ENCODE peak calls at places on chromosome 4, in four cellular contexts. Q is heart right ventricle, C is AG10803, N is Peyer's patch. A is an unnamed sample.

GRCh38 chr4:155837203-155837796 is 28.8 kb downstream of the ASIC5 start:
- DNase-seq in Q (no peak), C (no peak), N (no peak), A (no peak)

GRCh38 chr4:90220453-90220852 is 93.3 kb downstream of the CCSER1 start:
- DNase-seq in Q (no peak), C (no peak), N (no peak), A (no peak)

GRCh38 chr4:52477191-52477590 is 181.9 kb downstream of the USP46 start:
- DNase-seq in Q (no peak), C (no peak), N (no peak), A (no peak)

GRCh38 chr4:40995850-40996249 is 218.5 kb downstream of the APBB2 start:
- DNase-seq in Q (no peak), C (peak), N (no peak), A (no peak)

GRCh38 chr4:166733686-166734085 is 500.6 kb downstream of the SPOCK3 start:
- DNase-seq in Q (no peak), C (no peak), N (no peak), A (no peak)

GRCh38 chr4:138158746-138159297 is 83.3 kb downstream of the SLC7A11 start:
- DNase-seq in Q (no peak), C (peak), N (no peak), A (no peak)

GRCh38 chr4:109959195-109959594 is 46.5 kb downstream of the EGF start:
- DNase-seq in Q (no peak), C (no peak), N (no peak), A (no peak)

GRCh38 chr4:174521800-174522182 is 497 bp downstream of the HPGD start:
- DNase-seq in Q (no peak), C (no peak), N (no peak), A (peak)

GRCh38 chr4:11805837-11806236 is 377.1 kb upstream of the HS3ST1 start:
- DNase-seq in Q (no peak), C (no peak), N (no peak), A (no peak)